ENCODE peak calls at places on chromosomes 3 and 15, in nine cellular contexts. R is astrocyte; L is Caco-2; W is CD8-positive, alpha-beta T cell; J is right lobe of liver; C is GM23338; N is body of pancreas; T is lower lobe of right lung; G is upper lobe of left lung. P is an unnamed sample. For H3K27me3 and H3K36me3, the result is how much of the 10 kb centered on the place peaks cover.

GRCh38 chr3:190378240-190378891 is 9.6 kb upstream of the CLDN16 start:
- DNase-seq in G (no peak), J (no peak), L (no peak), N (peak), C (no peak), W (no peak), T (no peak), R (peak), P (no peak)

GRCh38 chr3:179098388-179099077 is 26.9 kb upstream of the ZMAT3 start:
- DNase-seq in R (peak), W (no peak), N (no peak), C (no peak), G (no peak), J (no peak), T (no peak), L (no peak), P (no peak)

GRCh38 chr3:100160516-100160915 is 46.2 kb upstream of the FILIP1L start:
- DNase-seq in C (no peak), N (no peak), W (no peak), G (no peak), J (no peak), T (no peak), L (no peak), R (peak), P (no peak)

GRCh38 chr15:93105510-93105909 is 16.5 kb upstream of the RGMA start:
- DNase-seq in J (no peak), N (no peak), L (no peak), T (no peak), W (no peak), G (no peak), R (no peak), C (no peak), P (no peak)

GRCh38 chr3:48194446-48195071 is 6.3 kb upstream of the CDC25A start:
- DNase-seq in L (peak), G (peak), T (peak), J (peak), C (peak), N (peak), R (peak), W (no peak), P (no peak)

GRCh38 chr3:69688400-69688799 is 50.9 kb upstream of the MITF start:
- DNase-seq in N (no peak), W (no peak), G (no peak), R (no peak), C (no peak), L (no peak), J (no peak), T (no peak), P (no peak)

GRCh38 chr3:111998661-111999641 is at the start of gene TAGLN3:
- DNase-seq in C (peak), W (no peak), T (no peak), L (no peak), G (peak), J (peak), R (peak), N (peak), P (no peak)

GRCh38 chr3:33941804-33942203 is 143.4 kb downstream of the PDCD6IP start:
- DNase-seq in N (no peak), G (no peak), L (no peak), R (no peak), C (no peak), W (no peak), T (no peak), J (no peak), P (no peak)

GRCh38 chr15:36791849-36792618 is 212.6 kb downstream of the CDIN1 start:
- DNase-seq in L (no peak), N (no peak), T (no peak), C (no peak), W (no peak), G (no peak), R (no peak), J (peak), P (no peak)

GRCh38 chr3:159770998-159771397 is 217.6 kb upstream of the IL12A start:
- DNase-seq in C (no peak), W (no peak), J (no peak), R (no peak), T (no peak), N (no peak), L (no peak), G (no peak), P (no peak)

GRCh38 chr15:98646546-98647025 is 1.8 kb upstream of the IGF1R start:
- DNase-seq in T (no peak), R (no peak), G (no peak), J (no peak), L (no peak), N (no peak), W (no peak), C (no peak), P (no peak)

GRCh38 chr3:173395073-173395411 is 2.5 kb upstream of the NLGN1 start:
- DNase-seq in R (no peak), W (no peak), L (no peak), G (no peak), T (no peak), N (peak), J (no peak), C (no peak), P (no peak)

GRCh38 chr3:167350245-167350862 is 29.7 kb downstream of the ZBBX start:
- DNase-seq in C (peak), W (no peak), R (peak), N (peak), L (no peak), T (no peak), J (no peak), G (no peak), P (no peak)

GRCh38 chr3:191307341-191307740 is 21.9 kb upstream of the CCDC50 start:
- DNase-seq in L (no peak), W (no peak), C (no peak), J (no peak), G (no peak), R (no peak), T (no peak), N (no peak), P (no peak)

GRCh38 chr3:168249539-168250414 is 154.1 kb upstream of the GOLIM4 start:
- DNase-seq in L (peak), N (peak), T (peak), J (peak), C (peak), G (peak), W (no peak), R (peak), P (peak)

GRCh38 chr3:85030052-85030451 is 71.3 kb downstream of the CADM2 start:
- DNase-seq in C (peak), T (no peak), N (no peak), W (no peak), J (no peak), R (no peak), G (no peak), L (no peak), P (no peak)

GRCh38 chr3:47283193-47283537 is 421 bp downstream of the KLHL18 start:
- DNase-seq in W (peak), N (no peak), J (no peak), T (peak), G (peak), C (no peak), L (no peak), R (no peak), P (no peak)

GRCh38 chr15:90376789-90377188 is 11.3 kb upstream of the IQGAP1 start:
- DNase-seq in T (no peak), N (peak), L (no peak), R (no peak), G (peak), J (no peak), W (peak), C (no peak), P (no peak)

GRCh38 chr3:156259896-156260788 is 139.8 kb downstream of the KCNAB1 start:
- DNase-seq in C (no peak), J (no peak), N (no peak), G (no peak), L (no peak), R (no peak), T (no peak), W (no peak), P (no peak)

GRCh38 chr3:23835807-23836206 is 30.1 kb downstream of the UBE2E1 start:
- DNase-seq in L (no peak), G (no peak), R (no peak), W (no peak), N (no peak), T (no peak), C (no peak), J (no peak), P (no peak)

GRCh38 chr15:41891946-41892345 is 1.9 kb downstream of the SPTBN5 start:
- DNase-seq in W (no peak), C (no peak), J (no peak), N (peak), G (no peak), L (no peak), R (no peak), T (no peak), P (no peak)

GRCh38 chr15:87619161-87619960 is 637.2 kb downstream of the NTRK3 start:
- DNase-seq in L (peak), J (no peak), C (no peak), R (peak), N (no peak), T (no peak), G (no peak), W (no peak), P (peak)

GRCh38 chr3:32175607-32176197 is 62.8 kb upstream of the CMTM8 start:
- DNase-seq in C (peak), T (no peak), W (peak), J (no peak), N (peak), R (peak), G (peak), L (peak), P (no peak)

GRCh38 chr15:42908538-42908937 is 12.0 kb downstream of the TTBK2 start:
- DNase-seq in N (no peak), J (no peak), L (no peak), R (no peak), C (no peak), T (no peak), G (no peak), W (no peak), P (no peak)

GRCh38 chr15:99029358-99029871 is 21.8 kb upstream of the PGPEP1L start:
- DNase-seq in J (no peak), C (no peak), N (no peak), L (no peak), W (no peak), G (no peak), T (no peak), R (no peak), P (no peak)

GRCh38 chr3:14290631-14291385 is 111.6 kb upstream of the SLC6A6 start:
- DNase-seq in C (peak), R (no peak), L (peak), J (no peak), G (no peak), T (no peak), N (no peak), W (no peak), P (peak)

GRCh38 chr3:116392291-116392690 is 53.0 kb downstream of the LSAMP start:
- DNase-seq in W (no peak), T (no peak), G (no peak), L (no peak), R (no peak), J (no peak), C (no peak), N (no peak), P (no peak)

GRCh38 chr3:123303976-123304560 is 102.3 kb downstream of the SEC22A start:
- DNase-seq in W (no peak), J (no peak), C (no peak), N (no peak), T (no peak), L (no peak), R (no peak), G (no peak), P (no peak)

GRCh38 chr3:15331606-15332404 is 581 bp downstream of the SH3BP5 start:
- DNase-seq in C (peak), J (peak), R (peak), N (no peak), T (peak), L (no peak), G (peak), W (peak), P (no peak)

GRCh38 chr3:66297917-66298316 is 77.1 kb downstream of the SLC25A26 start:
- DNase-seq in C (no peak), J (no peak), G (no peak), W (no peak), T (no peak), L (no peak), N (no peak), R (peak), P (no peak)

GRCh38 chr3:22861426-22861825 is 341.7 kb upstream of the UBE2E2 start:
- DNase-seq in T (no peak), G (no peak), L (no peak), W (no peak), N (no peak), J (no peak), R (no peak), C (no peak), P (no peak)

GRCh38 chr15:69060744-69061143 is 46.2 kb downstream of the NOX5 start:
- DNase-seq in R (no peak), W (peak), L (no peak), J (no peak), T (no peak), N (no peak), G (no peak), C (no peak), P (no peak)

DNA sequence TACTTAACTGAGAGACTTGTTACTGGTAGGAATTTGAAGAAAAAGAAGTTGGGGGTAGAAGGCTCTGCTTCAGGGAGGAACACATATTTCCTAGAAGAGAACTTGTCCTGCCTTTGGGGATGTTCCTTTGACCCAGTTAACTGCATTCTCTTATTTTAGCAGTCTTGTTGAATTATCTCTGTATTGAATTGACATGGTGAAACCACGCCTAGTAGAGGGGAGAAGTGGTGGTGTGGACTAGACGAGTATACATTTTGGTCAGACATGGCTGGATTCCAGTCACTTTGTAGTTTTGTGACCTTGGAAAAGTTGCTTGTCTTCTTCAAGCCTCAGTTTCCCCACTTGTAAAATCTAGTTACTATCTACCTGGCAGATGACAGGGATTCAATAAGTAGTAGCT is 87.8 kb downstream of the FNDC3B start:
- DNase-seq in J (no peak), R (no peak), N (no peak), W (no peak), G (no peak), T (no peak), L (no peak), C (no peak), P (no peak)
- H3K4me3 ChIP-seq in J (no peak), R (no peak), N (no peak), W (no peak), G (no peak), T (no peak), L (no peak), C (no peak), P (no peak)

GRCh38 chr3:144187531-144188230 is 216.1 kb downstream of the DIPK2A start:
- DNase-seq in L (no peak), C (no peak), N (no peak), T (no peak), R (peak), W (no peak), J (no peak), G (no peak), P (peak)

GRCh38 chr3:144182501-144182900 is 210.9 kb downstream of the DIPK2A start:
- DNase-seq in C (no peak), L (no peak), N (no peak), G (no peak), R (no peak), W (no peak), T (no peak), J (no peak), P (no peak)

GRCh38 chr3:144181062-144181461 is 209.4 kb downstream of the DIPK2A start:
- DNase-seq in J (no peak), C (no peak), G (no peak), R (no peak), T (no peak), L (no peak), W (no peak), N (no peak), P (no peak)

GRCh38 chr3:144189044-144189443 is 217.4 kb downstream of the DIPK2A start:
- DNase-seq in T (no peak), J (no peak), C (peak), R (peak), W (no peak), N (no peak), G (no peak), L (no peak), P (no peak)

GRCh38 chr3:144185291-144185690 is 213.7 kb downstream of the DIPK2A start:
- DNase-seq in L (no peak), G (no peak), C (no peak), W (no peak), T (no peak), J (no peak), R (peak), N (no peak), P (no peak)
- H3K27me3 ChIP-seq in L (under half), G (under half), C (under half), W (under half), T (under half), J (under half), R (under half), N (under half), P (under half)

GRCh38 chr3:138289701-138290100 is 40.0 kb downstream of the NME9 start:
- DNase-seq in L (no peak), C (no peak), G (no peak), W (no peak), T (no peak), N (no peak), R (no peak), J (no peak), P (no peak)
- H3K36me3 ChIP-seq in L (under half), C (under half), G (half or more), W (under half), T (half or more), N (under half), R (under half), J (under half), P (under half)

GRCh38 chr15:47903369-47903768 is 186.1 kb downstream of the SEMA6D start:
- DNase-seq in J (no peak), C (no peak), N (no peak), W (no peak), T (no peak), G (no peak), L (no peak), R (no peak), P (no peak)
- H3K4me3 ChIP-seq in J (no peak), C (no peak), N (no peak), W (no peak), T (no peak), G (no peak), L (no peak), R (no peak), P (no peak)

GRCh38 chr3:18237251-18238005 is 187.7 kb downstream of the SATB1 start:
- DNase-seq in J (no peak), G (no peak), C (no peak), W (no peak), L (no peak), R (peak), N (no peak), T (no peak), P (no peak)

GRCh38 chr3:18236726-18237125 is 188.4 kb downstream of the SATB1 start:
- DNase-seq in L (no peak), C (no peak), R (no peak), N (no peak), W (no peak), T (no peak), G (no peak), J (no peak), P (no peak)

GRCh38 chr3:18232317-18232716 is 192.8 kb downstream of the SATB1 start:
- DNase-seq in J (no peak), C (no peak), W (no peak), G (no peak), N (no peak), L (no peak), T (no peak), R (no peak), P (no peak)

GRCh38 chr3:18234717-18235335 is 190.3 kb downstream of the SATB1 start:
- DNase-seq in R (peak), W (no peak), N (no peak), T (no peak), L (no peak), C (peak), J (no peak), G (no peak), P (no peak)

GRCh38 chr3:18233987-18234716 is 191.0 kb downstream of the SATB1 start:
- DNase-seq in L (no peak), R (no peak), W (no peak), T (no peak), J (no peak), G (no peak), C (peak), N (no peak), P (no peak)
- H3K27me3 ChIP-seq in L (under half), R (under half), W (under half), T (under half), J (under half), G (under half), C (under half), N (under half), P (under half)

GRCh38 chr3:49327485-49327884 is 12.4 kb downstream of the USP4 start:
- DNase-seq in R (no peak), J (no peak), C (peak), T (no peak), G (no peak), N (no peak), L (no peak), W (no peak), P (no peak)
- H3K36me3 ChIP-seq in R (under half), J (under half), C (under half), T (half or more), G (half or more), N (under half), L (under half), W (half or more), P (under half)

GRCh38 chr15:27961801-27962200 is 137.3 kb downstream of the OCA2 start:
- DNase-seq in C (no peak), N (no peak), W (no peak), T (no peak), R (no peak), J (no peak), G (no peak), L (no peak), P (no peak)
- H3K4me3 ChIP-seq in C (no peak), N (no peak), W (no peak), T (no peak), R (no peak), J (no peak), G (no peak), L (no peak), P (no peak)

DNA sequence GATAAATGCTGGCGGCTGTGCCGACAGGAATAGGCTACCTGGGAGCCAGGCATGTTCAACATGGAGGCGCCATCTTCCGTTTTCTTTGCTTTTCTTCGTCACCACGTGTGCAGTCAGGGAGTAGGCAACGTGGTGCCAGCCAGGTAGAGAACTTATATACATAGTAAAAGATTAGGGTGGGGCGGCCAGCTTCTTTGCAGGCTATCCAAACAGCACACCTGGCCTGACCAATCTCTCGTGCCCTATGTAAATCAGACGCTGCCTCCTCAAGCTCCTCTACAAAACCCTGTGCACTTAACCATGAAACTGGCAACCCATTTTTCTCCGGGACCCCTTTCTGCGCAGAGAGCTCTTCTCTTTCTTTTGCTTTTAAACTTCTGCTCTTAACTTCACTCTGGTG is 28.6 kb upstream of the OR5K4 start:
- DNase-seq in C (peak), T (peak), W (no peak), J (no peak), L (no peak), G (no peak), N (peak), R (no peak), P (no peak)
- H3K27me3 ChIP-seq in C (under half), T (under half), W (under half), J (under half), L (under half), G (under half), N (under half), R (under half), P (under half)